ENCODE peak calls at places on chromosomes 3 and 15, in seven cellular contexts. D, G, B, H, Q, I and T are unnamed samples.

GRCh38 chr15:91338763-91339162 is 238.7 kb downstream of the SV2B start:
- DNase-seq in D (no peak), G (no peak), B (no peak), H (no peak), Q (peak), I (no peak), T (no peak)

GRCh38 chr3:119510690-119511089 is 12.3 kb downstream of the TIMMDC1 start:
- DNase-seq in D (no peak), G (peak), B (no peak), H (no peak), Q (no peak), I (no peak), T (no peak)

GRCh38 chr3:197545111-197545510 is 10.7 kb downstream of the BDH1 start:
- DNase-seq in D (no peak), G (no peak), B (no peak), H (no peak), Q (no peak), I (no peak), T (no peak)

GRCh38 chr3:102180291-102180931 is 254.4 kb upstream of the ZPLD1 start:
- DNase-seq in D (no peak), G (no peak), B (peak), H (no peak), Q (no peak), I (no peak), T (peak)

GRCh38 chr15:48076454-48076853 is 44.3 kb upstream of the SLC24A5 start:
- DNase-seq in D (no peak), G (no peak), B (no peak), H (no peak), Q (no peak), I (no peak), T (no peak)

GRCh38 chr15:33031324-33031736 is 163.2 kb downstream of the FMN1 start:
- DNase-seq in D (no peak), G (no peak), B (no peak), H (no peak), Q (no peak), I (no peak), T (no peak)

GRCh38 chr15:66943456-66944095 is 121.8 kb upstream of the SMAD3 start:
- DNase-seq in D (no peak), G (peak), B (no peak), H (no peak), Q (no peak), I (no peak), T (peak)

GRCh38 chr3:118618247-118619040 is 416.2 kb downstream of the IGSF11 start:
- DNase-seq in D (no peak), G (no peak), B (no peak), H (no peak), Q (no peak), I (no peak), T (no peak)

GRCh38 chr3:133926736-133927542 is 31.3 kb upstream of the RAB6B start:
- DNase-seq in D (no peak), G (no peak), B (peak), H (peak), Q (no peak), I (no peak), T (no peak)

GRCh38 chr15:71807125-71807629 is 3.2 kb upstream of the NR2E3 start:
- DNase-seq in D (no peak), G (no peak), B (peak), H (no peak), Q (no peak), I (no peak), T (no peak)

GRCh38 chr3:18725668-18726407 is 300.7 kb upstream of the SATB1 start:
- DNase-seq in D (no peak), G (no peak), B (no peak), H (no peak), Q (no peak), I (no peak), T (no peak)

GRCh38 chr3:61928776-61929175 is 367.4 kb downstream of the PTPRG start:
- DNase-seq in D (no peak), G (no peak), B (no peak), H (no peak), Q (no peak), I (no peak), T (no peak)

GRCh38 chr3:109339186-109339585 is 1.8 kb upstream of the DPPA4 start:
- DNase-seq in D (no peak), G (no peak), B (no peak), H (no peak), Q (no peak), I (no peak), T (no peak)

GRCh38 chr3:16252988-16253387 is 11.8 kb downstream of the DPH3 start:
- DNase-seq in D (no peak), G (no peak), B (no peak), H (no peak), Q (no peak), I (no peak), T (no peak)

GRCh38 chr3:16253601-16254000 is 11.1 kb downstream of the DPH3 start:
- DNase-seq in D (no peak), G (no peak), B (no peak), H (no peak), Q (no peak), I (no peak), T (no peak)

GRCh38 chr3:16249336-16249735 is 15.4 kb downstream of the DPH3 start:
- DNase-seq in D (peak), G (no peak), B (peak), H (peak), Q (no peak), I (no peak), T (no peak)

GRCh38 chr3:16252243-16252978 is 12.3 kb downstream of the DPH3 start:
- DNase-seq in D (no peak), G (peak), B (no peak), H (no peak), Q (no peak), I (peak), T (no peak)

GRCh38 chr3:16251316-16252085 is 13.2 kb downstream of the DPH3 start:
- DNase-seq in D (no peak), G (no peak), B (no peak), H (no peak), Q (no peak), I (no peak), T (no peak)
- TF ChIP-seq JUND in D (no peak), G (no peak), B (no peak), H (no peak), Q (no peak), I (no peak), T (no peak)

DNA sequence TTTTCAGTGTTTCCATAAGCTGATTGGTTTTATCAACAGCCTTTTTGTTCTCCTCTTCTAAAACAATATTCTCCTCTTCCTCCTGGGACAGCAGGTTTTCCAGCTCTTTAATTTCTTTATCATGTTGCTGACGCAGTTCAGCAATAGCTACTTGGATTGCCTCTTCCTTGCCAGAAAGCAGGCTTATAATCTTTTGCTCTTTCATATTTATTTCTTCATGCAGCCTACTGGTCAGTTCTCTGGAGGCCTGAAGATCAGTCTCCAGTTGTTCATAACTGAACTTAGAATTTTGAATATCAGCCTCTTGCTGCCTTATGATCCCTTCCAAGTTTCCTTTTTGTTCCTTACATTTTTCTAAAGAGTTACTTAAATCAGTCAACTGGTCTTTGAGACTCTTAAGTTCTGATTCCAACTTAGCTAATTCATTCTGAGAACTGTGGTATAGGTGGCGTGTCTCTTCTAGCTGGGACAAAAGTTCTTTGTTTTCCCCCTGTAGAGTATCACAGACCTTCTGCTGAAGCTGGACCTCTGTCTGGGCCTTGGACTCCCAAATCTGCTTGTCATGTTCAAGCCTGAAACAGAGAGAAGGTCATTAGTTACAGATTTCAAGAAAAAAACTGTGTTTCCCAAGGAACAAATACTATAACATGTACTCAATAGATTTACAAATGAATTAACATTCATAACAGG is 31.5 kb upstream of the HCLS1 start:
- DNase-seq in D (no peak), G (no peak), B (no peak), H (no peak), Q (no peak), I (no peak), T (no peak)
- TF ChIP-seq JUND in D (no peak), G (no peak), B (no peak), H (no peak), Q (no peak), I (no peak), T (no peak)

DNA sequence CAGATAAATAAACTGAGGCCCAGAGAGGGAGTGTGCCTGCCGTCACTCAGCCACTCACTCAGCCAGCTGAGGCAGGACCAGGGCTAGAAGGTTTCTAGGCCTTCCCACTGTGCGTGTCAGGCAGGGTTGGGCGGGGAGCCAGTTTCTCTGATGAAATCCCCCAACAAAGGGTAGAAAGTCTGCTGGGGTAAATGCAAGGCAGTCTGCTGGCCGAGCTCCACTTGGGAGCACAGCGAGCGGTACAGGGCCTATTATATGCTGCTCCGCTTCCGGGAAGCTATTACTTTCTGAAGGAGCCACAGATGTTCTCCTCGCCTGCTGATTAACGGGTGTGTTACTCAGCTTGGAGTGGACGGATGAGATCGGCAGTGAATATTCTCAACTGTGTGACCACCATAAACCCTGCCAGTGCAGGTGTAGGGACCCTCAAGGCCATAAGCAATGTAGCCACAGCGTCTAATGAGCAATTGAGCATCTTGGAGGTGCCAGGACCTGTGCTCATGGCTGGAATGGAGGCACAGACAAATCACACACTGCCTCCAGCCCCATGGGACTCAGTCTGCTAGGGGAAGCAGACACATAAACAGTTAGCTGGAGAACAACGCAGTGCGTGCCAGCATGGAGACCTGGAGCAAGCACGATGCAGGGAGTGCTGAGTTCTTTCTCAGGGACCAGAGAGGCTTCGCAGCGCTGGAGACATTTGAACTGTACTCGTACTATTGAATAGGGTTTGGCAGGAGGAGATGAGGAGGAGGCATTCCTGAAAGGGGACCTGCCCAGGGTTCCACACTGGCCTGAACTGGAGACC is 42.1 kb downstream of the CORO2B start:
- DNase-seq in D (no peak), G (no peak), B (no peak), H (no peak), Q (no peak), I (no peak), T (no peak)
- TF ChIP-seq JUND in D (no peak), G (no peak), B (no peak), H (no peak), Q (no peak), I (no peak), T (no peak)

GRCh38 chr3:20323307-20323927 is 137.4 kb upstream of the SGO1 start:
- DNase-seq in D (no peak), G (peak), B (no peak), H (no peak), Q (no peak), I (no peak), T (no peak)
- TF ChIP-seq JUND in D (no peak), G (no peak), B (no peak), H (peak), Q (no peak), I (no peak), T (no peak)

GRCh38 chr3:127056976-127057375 is 74.1 kb downstream of the PLXNA1 start:
- DNase-seq in D (no peak), G (no peak), B (no peak), H (no peak), Q (no peak), I (no peak), T (no peak)
- TF ChIP-seq JUND in D (no peak), G (no peak), B (no peak), H (no peak), Q (no peak), I (no peak), T (no peak)

DNA sequence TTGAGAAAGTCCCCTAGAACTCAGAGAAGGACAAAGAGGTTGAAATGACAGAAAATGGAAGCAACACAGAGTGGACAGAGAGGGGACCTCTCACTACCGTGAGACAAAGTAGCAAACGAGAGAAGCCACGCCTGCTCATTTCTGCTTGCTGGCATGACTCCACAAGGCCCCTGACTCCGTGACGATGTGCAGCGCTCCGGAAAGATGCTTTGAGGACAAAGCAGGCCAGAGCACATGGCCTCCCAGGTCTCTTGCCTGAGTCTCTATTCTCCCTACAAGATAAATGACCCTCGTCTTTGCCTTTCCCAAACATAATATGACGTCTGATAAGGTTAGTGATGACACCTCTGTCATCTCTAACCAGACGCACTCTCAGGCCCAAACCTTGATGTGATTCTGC is 63.8 kb upstream of the CTSH start:
- DNase-seq in D (no peak), G (no peak), B (no peak), H (no peak), Q (no peak), I (no peak), T (no peak)
- TF ChIP-seq JUND in D (no peak), G (no peak), B (no peak), H (no peak), Q (no peak), I (no peak), T (no peak)